ENCODE peak calls at places on chromosomes 3 and 15, in ten cellular contexts. One of them, this sample, is unnamed.
A peak's percentile ranks its signal among the peaks of the same experiment; 100 is the strongest.

GRCh38 chr15:57962887-57963286 is 102.6 kb downstream of the ALDH1A2 start:
- DNase-seq in brain microvascular endothelial cell: no peak
- DNase-seq in NCI-H1092 treated with DMSO at 0.1 percent for 48 hours: no peak
- DNase-seq in AG08395: no peak
- DNase-seq in CD4-positive, alpha-beta memory T cell: no peak
- DNase-seq in NCI-H187: no peak
- DNase-seq in T47D: no peak
- DNase-seq in naive thymus-derived CD8-positive, alpha-beta T cell: no peak
- DNase-seq in hippocampal formation: no peak
- DNase-seq in progenitor cell of endocrine pancreas: no peak
- DNase-seq in this sample: no peak

GRCh38 chr3:184409331-184409926 is 29.6 kb downstream of the CHRD start:
- DNase-seq in naive thymus-derived CD8-positive, alpha-beta T cell: no peak
- DNase-seq in brain microvascular endothelial cell: no peak
- DNase-seq in hippocampal formation: no peak
- DNase-seq in progenitor cell of endocrine pancreas: no peak
- DNase-seq in NCI-H1092 treated with DMSO at 0.1 percent for 48 hours: no peak
- DNase-seq in CD4-positive, alpha-beta memory T cell: no peak
- DNase-seq in AG08395: no peak
- DNase-seq in NCI-H187: no peak
- DNase-seq in T47D: no peak
- DNase-seq in this sample: no peak

GRCh38 chr3:55607844-55608243 is 120.7 kb upstream of the WNT5A start:
- DNase-seq in progenitor cell of endocrine pancreas: no peak
- DNase-seq in naive thymus-derived CD8-positive, alpha-beta T cell: no peak
- DNase-seq in NCI-H1092 treated with DMSO at 0.1 percent for 48 hours: no peak
- DNase-seq in brain microvascular endothelial cell: no peak
- DNase-seq in hippocampal formation: no peak
- DNase-seq in NCI-H187: no peak
- DNase-seq in CD4-positive, alpha-beta memory T cell: no peak
- DNase-seq in AG08395: no peak
- DNase-seq in T47D: no peak
- DNase-seq in this sample: no peak

GRCh38 chr3:140113983-140114923 is 179.3 kb downstream of the CLSTN2 start:
- DNase-seq in NCI-H187: no peak
- DNase-seq in brain microvascular endothelial cell: no peak
- DNase-seq in CD4-positive, alpha-beta memory T cell: no peak
- DNase-seq in naive thymus-derived CD8-positive, alpha-beta T cell: no peak
- DNase-seq in AG08395: no peak
- DNase-seq in hippocampal formation: no peak
- DNase-seq in NCI-H1092 treated with DMSO at 0.1 percent for 48 hours: no peak
- DNase-seq in T47D: no peak
- DNase-seq in progenitor cell of endocrine pancreas: no peak
- DNase-seq in this sample: no peak

GRCh38 chr3:172034786-172035685 is 4.3 kb upstream of the FNDC3B start:
- DNase-seq in progenitor cell of endocrine pancreas: no peak
- DNase-seq in CD4-positive, alpha-beta memory T cell: peak; percentile 46
- DNase-seq in AG08395: peak; percentile 39
- DNase-seq in T47D: peak; percentile 57
- DNase-seq in NCI-H1092 treated with DMSO at 0.1 percent for 48 hours: peak; percentile 1
- DNase-seq in hippocampal formation: no peak
- DNase-seq in NCI-H187: no peak
- DNase-seq in naive thymus-derived CD8-positive, alpha-beta T cell: peak; percentile 16
- DNase-seq in brain microvascular endothelial cell: no peak
- DNase-seq in this sample: no peak

GRCh38 chr3:106333911-106334618 is 465.3 kb upstream of the CBLB start:
- DNase-seq in progenitor cell of endocrine pancreas: no peak
- DNase-seq in brain microvascular endothelial cell: peak; percentile 72
- DNase-seq in T47D: no peak
- DNase-seq in CD4-positive, alpha-beta memory T cell: peak; percentile 30
- DNase-seq in AG08395: no peak
- DNase-seq in NCI-H1092 treated with DMSO at 0.1 percent for 48 hours: no peak
- DNase-seq in hippocampal formation: no peak
- DNase-seq in naive thymus-derived CD8-positive, alpha-beta T cell: no peak
- DNase-seq in NCI-H187: no peak
- DNase-seq in this sample: no peak

GRCh38 chr3:188455748-188456147 is 301.8 kb downstream of the LPP start:
- DNase-seq in AG08395: no peak
- DNase-seq in NCI-H187: no peak
- DNase-seq in naive thymus-derived CD8-positive, alpha-beta T cell: no peak
- DNase-seq in progenitor cell of endocrine pancreas: no peak
- DNase-seq in brain microvascular endothelial cell: no peak
- DNase-seq in CD4-positive, alpha-beta memory T cell: no peak
- DNase-seq in hippocampal formation: no peak
- DNase-seq in NCI-H1092 treated with DMSO at 0.1 percent for 48 hours: no peak
- DNase-seq in T47D: no peak
- DNase-seq in this sample: no peak

GRCh38 chr15:79455943-79456342 is 23.8 kb downstream of the MINAR1 start:
- DNase-seq in progenitor cell of endocrine pancreas: no peak
- DNase-seq in NCI-H1092 treated with DMSO at 0.1 percent for 48 hours: no peak
- DNase-seq in CD4-positive, alpha-beta memory T cell: no peak
- DNase-seq in naive thymus-derived CD8-positive, alpha-beta T cell: no peak
- DNase-seq in AG08395: no peak
- DNase-seq in NCI-H187: no peak
- DNase-seq in hippocampal formation: no peak
- DNase-seq in brain microvascular endothelial cell: no peak
- DNase-seq in T47D: no peak
- DNase-seq in this sample: no peak

GRCh38 chr3:74351213-74351612 is 263.2 kb downstream of the CNTN3 start:
- DNase-seq in progenitor cell of endocrine pancreas: no peak
- DNase-seq in AG08395: no peak
- DNase-seq in NCI-H1092 treated with DMSO at 0.1 percent for 48 hours: no peak
- DNase-seq in hippocampal formation: no peak
- DNase-seq in NCI-H187: no peak
- DNase-seq in brain microvascular endothelial cell: no peak
- DNase-seq in T47D: no peak
- DNase-seq in naive thymus-derived CD8-positive, alpha-beta T cell: no peak
- DNase-seq in CD4-positive, alpha-beta memory T cell: no peak
- DNase-seq in this sample: no peak

GRCh38 chr15:64343841-64344240 is 12.1 kb downstream of the CSNK1G1 start:
- DNase-seq in NCI-H1092 treated with DMSO at 0.1 percent for 48 hours: no peak
- DNase-seq in CD4-positive, alpha-beta memory T cell: no peak
- DNase-seq in AG08395: peak; percentile 13
- DNase-seq in brain microvascular endothelial cell: no peak
- DNase-seq in T47D: no peak
- DNase-seq in hippocampal formation: no peak
- DNase-seq in NCI-H187: no peak
- DNase-seq in progenitor cell of endocrine pancreas: no peak
- DNase-seq in naive thymus-derived CD8-positive, alpha-beta T cell: no peak
- DNase-seq in this sample: no peak

GRCh38 chr15:81377871-81378270 is 3.9 kb upstream of the TMC3 start:
- DNase-seq in progenitor cell of endocrine pancreas: no peak
- DNase-seq in NCI-H187: no peak
- DNase-seq in naive thymus-derived CD8-positive, alpha-beta T cell: no peak
- DNase-seq in hippocampal formation: no peak
- DNase-seq in CD4-positive, alpha-beta memory T cell: no peak
- DNase-seq in T47D: no peak
- DNase-seq in AG08395: no peak
- DNase-seq in NCI-H1092 treated with DMSO at 0.1 percent for 48 hours: no peak
- DNase-seq in brain microvascular endothelial cell: no peak
- DNase-seq in this sample: no peak

This sample was measured in neural crest cell.